ENCODE peak calls at places on chromosomes 5 and 9, in six cellular contexts. H is GDM1, Z is NCI-H2107, C is NCI-H226, U is Caki2, K is dermis blood vessel endothelial cell. M is an unnamed sample.

GRCh38 chr5:127785098-127785927 is 82.1 kb downstream of the CCDC192 start:
- DNase-seq in H (no peak), Z (no peak), C (no peak), U (peak), K (no peak), M (no peak)

GRCh38 chr9:94135222-94135621 is 51.0 kb downstream of the PTPDC1 start:
- DNase-seq in H (no peak), Z (no peak), C (peak), U (no peak), K (peak), M (no peak)

GRCh38 chr9:2173861-2174260 is 158.7 kb downstream of the SMARCA2 start:
- DNase-seq in H (no peak), Z (no peak), C (no peak), U (no peak), K (no peak), M (no peak)

GRCh38 chr5:17302590-17302989 is 85.2 kb downstream of the BASP1 start:
- DNase-seq in H (no peak), Z (no peak), C (no peak), U (no peak), K (no peak), M (no peak)

GRCh38 chr9:12993432-12993831 is 218.6 kb downstream of the LURAP1L start:
- DNase-seq in H (no peak), Z (no peak), C (no peak), U (no peak), K (no peak), M (no peak)

GRCh38 chr9:101572316-101572715 is 22.5 kb downstream of the PPP3R2 start:
- DNase-seq in H (no peak), Z (no peak), C (no peak), U (no peak), K (no peak), M (no peak)

GRCh38 chr9:93702261-93702660 is 125.9 kb downstream of the PHF2 start:
- DNase-seq in H (no peak), Z (no peak), C (no peak), U (no peak), K (no peak), M (no peak)

GRCh38 chr5:40796487-40796889 is 1.7 kb downstream of the PRKAA1 start:
- DNase-seq in H (no peak), Z (no peak), C (no peak), U (no peak), K (peak), M (no peak)

GRCh38 chr9:97412628-97413382 is 909 bp downstream of the TDRD7 start:
- DNase-seq in H (no peak), Z (no peak), C (no peak), U (peak), K (peak), M (no peak)

GRCh38 chr9:78601957-78602565 is 305.1 kb downstream of the PSAT1 start:
- DNase-seq in H (no peak), Z (peak), C (peak), U (peak), K (peak), M (no peak)

GRCh38 chr9:87812375-87813118 is 70.1 kb upstream of the SPATA31E1 start:
- DNase-seq in H (no peak), Z (no peak), C (peak), U (peak), K (peak), M (no peak)

GRCh38 chr5:39131210-39132127 is 57.3 kb upstream of the RICTOR start:
- DNase-seq in H (no peak), Z (no peak), C (no peak), U (no peak), K (no peak), M (no peak)

GRCh38 chr5:1014781-1015221 is 6.2 kb downstream of the NKD2 start:
- DNase-seq in H (no peak), Z (no peak), C (no peak), U (no peak), K (no peak), M (no peak)

GRCh38 chr5:33441241-33441844 is 578 bp downstream of the TARS1 start:
- DNase-seq in H (peak), Z (no peak), C (peak), U (no peak), K (peak), M (no peak)

GRCh38 chr5:114237766-114238165 is 124.1 kb upstream of the KCNN2 start:
- DNase-seq in H (peak), Z (no peak), C (peak), U (peak), K (peak), M (no peak)

GRCh38 chr5:132277971-132278964 is 15.9 kb upstream of the SLC22A4 start:
- DNase-seq in H (no peak), Z (no peak), C (no peak), U (no peak), K (no peak), M (no peak)

GRCh38 chr5:54279960-54280359 is 30.4 kb downstream of the ARL15 start:
- DNase-seq in H (no peak), Z (no peak), C (no peak), U (no peak), K (no peak), M (no peak)

GRCh38 chr5:142521706-142522105 is 164.2 kb downstream of the FGF1 start:
- DNase-seq in H (no peak), Z (no peak), C (no peak), U (no peak), K (no peak), M (no peak)

GRCh38 chr5:154676508-154676907 is 78.7 kb upstream of the LARP1 start:
- DNase-seq in H (no peak), Z (no peak), C (no peak), U (no peak), K (no peak), M (no peak)

GRCh38 chr5:180090769-180091546 is 19.4 kb upstream of the RNF130 start:
- DNase-seq in H (peak), Z (peak), C (no peak), U (peak), K (peak), M (no peak)

GRCh38 chr5:115758356-115758755 is 58.1 kb downstream of the CDO1 start:
- DNase-seq in H (no peak), Z (no peak), C (peak), U (peak), K (no peak), M (no peak)